ENCODE peak calls at places on chromosomes 2 and 18, in four cellular contexts. One of them, this sample, is unnamed.

GRCh38 chr2:220198911-220199310 is 571.5 kb downstream of the SLC4A3 start:
- DNase-seq in DMS 273 treated with DMSO at 0.1 percent for 48 hours: no peak
- DNase-seq in stimulated activated CD4-positive, alpha-beta T cell treated with anti-CD3 and anti-CD28 coated beads, Interleukin-1b, Interleukin-23, amount 100 ng/mL, for 4 hours: no peak
- DNase-seq in DMS53: no peak
- DNase-seq in this sample: no peak

GRCh38 chr2:74383254-74383653 is 3.1 kb upstream of the DCTN1 start:
- DNase-seq in DMS 273 treated with DMSO at 0.1 percent for 48 hours: no peak
- DNase-seq in DMS53: peak; percentile 53
- DNase-seq in stimulated activated CD4-positive, alpha-beta T cell treated with anti-CD3 and anti-CD28 coated beads, Interleukin-1b, Interleukin-23, amount 100 ng/mL, for 4 hours: no peak
- DNase-seq in this sample: no peak

GRCh38 chr2:136386046-136386445 is 268.1 kb upstream of the CXCR4 start:
- DNase-seq in DMS53: no peak
- DNase-seq in DMS 273 treated with DMSO at 0.1 percent for 48 hours: peak; percentile 56
- DNase-seq in stimulated activated CD4-positive, alpha-beta T cell treated with anti-CD3 and anti-CD28 coated beads, Interleukin-1b, Interleukin-23, amount 100 ng/mL, for 4 hours: no peak
- DNase-seq in this sample: peak; percentile 49

GRCh38 chr18:46174317-46175039 is 70.3 kb downstream of the HAUS1 start:
- DNase-seq in DMS53: peak; percentile 70
- DNase-seq in stimulated activated CD4-positive, alpha-beta T cell treated with anti-CD3 and anti-CD28 coated beads, Interleukin-1b, Interleukin-23, amount 100 ng/mL, for 4 hours: peak; percentile 39
- DNase-seq in DMS 273 treated with DMSO at 0.1 percent for 48 hours: no peak
- DNase-seq in this sample: peak; percentile 76

GRCh38 chr18:62144338-62144737 is 42.5 kb downstream of the PIGN start:
- DNase-seq in DMS 273 treated with DMSO at 0.1 percent for 48 hours: no peak
- DNase-seq in stimulated activated CD4-positive, alpha-beta T cell treated with anti-CD3 and anti-CD28 coated beads, Interleukin-1b, Interleukin-23, amount 100 ng/mL, for 4 hours: no peak
- DNase-seq in DMS53: no peak
- DNase-seq in this sample: no peak

GRCh38 chr2:176136375-176137248 is 7.1 kb downstream of the HOXD8 start:
- DNase-seq in DMS53: peak; percentile 58
- DNase-seq in stimulated activated CD4-positive, alpha-beta T cell treated with anti-CD3 and anti-CD28 coated beads, Interleukin-1b, Interleukin-23, amount 100 ng/mL, for 4 hours: no peak
- DNase-seq in DMS 273 treated with DMSO at 0.1 percent for 48 hours: no peak
- DNase-seq in this sample: peak; percentile 79

GRCh38 chr18:12645751-12646203 is 12.1 kb downstream of the SPIRE1 start:
- DNase-seq in DMS 273 treated with DMSO at 0.1 percent for 48 hours: no peak
- DNase-seq in DMS53: peak; percentile 94
- DNase-seq in stimulated activated CD4-positive, alpha-beta T cell treated with anti-CD3 and anti-CD28 coated beads, Interleukin-1b, Interleukin-23, amount 100 ng/mL, for 4 hours: no peak
- DNase-seq in this sample: no peak

GRCh38 chr2:170928036-170928823 is 823 bp upstream of the GORASP2 start:
- DNase-seq in stimulated activated CD4-positive, alpha-beta T cell treated with anti-CD3 and anti-CD28 coated beads, Interleukin-1b, Interleukin-23, amount 100 ng/mL, for 4 hours: no peak
- DNase-seq in DMS 273 treated with DMSO at 0.1 percent for 48 hours: no peak
- DNase-seq in DMS53: peak; percentile 92
- DNase-seq in this sample: peak; percentile 3

GRCh38 chr2:207897541-207898353 is 127.6 kb downstream of the PLEKHM3 start:
- DNase-seq in DMS 273 treated with DMSO at 0.1 percent for 48 hours: no peak
- DNase-seq in DMS53: no peak
- DNase-seq in stimulated activated CD4-positive, alpha-beta T cell treated with anti-CD3 and anti-CD28 coated beads, Interleukin-1b, Interleukin-23, amount 100 ng/mL, for 4 hours: no peak
- DNase-seq in this sample: peak; percentile 56

GRCh38 chr18:36649205-36649604 is 179.6 kb downstream of the TPGS2 start:
- DNase-seq in DMS53: no peak
- DNase-seq in DMS 273 treated with DMSO at 0.1 percent for 48 hours: no peak
- DNase-seq in stimulated activated CD4-positive, alpha-beta T cell treated with anti-CD3 and anti-CD28 coated beads, Interleukin-1b, Interleukin-23, amount 100 ng/mL, for 4 hours: no peak
- DNase-seq in this sample: no peak

This sample was measured in retina.